ENCODE peak calls at places on chromosomes 16 and 17, in ten cellular contexts. S is AG10803; E is fibroblast of pulmonary artery; V is activated CD8-positive, alpha-beta T cell treated with anti-CD3 and anti-CD28 coated beads for 36 hours; G is glutamatergic neuron; N is WERI-Rb-1; M is Calu3; D is ascending aorta; A is IMR-90; I is cardiac fibroblast. Q is an unnamed sample.

GRCh38 chr17:1608676-1609075 is 20.0 kb downstream of the SLC43A2 start:
- DNase-seq in N (no peak), I (no peak), E (no peak), V (no peak), A (peak; percentile 33), G (no peak), M (no peak), D (no peak), S (no peak), Q (no peak)

GRCh38 chr17:41060052-41060604 is at the start of gene KRTAP2-3:
- DNase-seq in N (no peak), M (peak; percentile 90), E (peak; percentile 66), A (peak; percentile 97), I (peak; percentile 91), V (no peak), G (no peak), D (no peak), S (peak; percentile 99), Q (no peak)

GRCh38 chr17:81424613-81425017 is 29.4 kb downstream of the BAHCC1 start:
- DNase-seq in A (no peak), E (no peak), V (no peak), S (no peak), I (no peak), N (no peak), M (no peak), G (no peak), D (no peak), Q (no peak)

GRCh38 chr17:62809656-62810055 is 1.5 kb upstream of the MARCHF10 start:
- DNase-seq in V (no peak), I (peak; percentile 68), G (no peak), D (no peak), E (peak; percentile 55), S (peak; percentile 65), M (no peak), A (peak; percentile 61), N (no peak), Q (no peak)

GRCh38 chr16:86565644-86566511 is 751 bp upstream of the FOXC2 start:
- DNase-seq in S (no peak), E (no peak), D (peak; percentile 65), V (no peak), G (no peak), M (no peak), I (peak; percentile 62), N (no peak), A (no peak), Q (no peak)

GRCh38 chr16:3825103-3825502 is 55.4 kb downstream of the CREBBP start:
- DNase-seq in A (peak; percentile 45), G (no peak), E (peak; percentile 39), M (peak; percentile 19), V (peak; percentile 60), N (no peak), D (no peak), I (peak; percentile 54), S (peak; percentile 86), Q (no peak)

GRCh38 chr17:17435323-17435722 is 41.5 kb upstream of the MED9 start:
- DNase-seq in M (no peak), I (peak; percentile 84), G (no peak), D (no peak), S (peak; percentile 62), E (peak; percentile 58), N (no peak), V (no peak), A (peak; percentile 99), Q (no peak)

GRCh38 chr16:11836653-11837244 is 14.6 kb downstream of the RSL1D1 start:
- DNase-seq in N (no peak), S (peak; percentile 77), M (no peak), V (no peak), D (no peak), G (no peak), A (peak; percentile 87), E (peak; percentile 68), I (peak; percentile 84), Q (no peak)

GRCh38 chr16:81106826-81107503 is 10.8 kb upstream of the GCSH start:
- DNase-seq in N (no peak), G (no peak), E (peak; percentile 37), I (no peak), D (no peak), V (no peak), M (peak; percentile 43), S (peak; percentile 12), A (no peak), Q (no peak)

GRCh38 chr16:85200471-85201278 is 88.4 kb upstream of the CIBAR2 start:
- DNase-seq in M (peak; percentile 28), I (no peak), A (no peak), S (no peak), V (no peak), G (no peak), E (no peak), N (no peak), D (no peak), Q (no peak)

GRCh38 chr17:76134911-76135809 is 5.9 kb downstream of the FOXJ1 start:
- DNase-seq in N (no peak), D (no peak), S (no peak), I (no peak), A (no peak), M (no peak), V (peak; percentile 41), G (peak; percentile 12), E (no peak), Q (no peak)

DNA sequence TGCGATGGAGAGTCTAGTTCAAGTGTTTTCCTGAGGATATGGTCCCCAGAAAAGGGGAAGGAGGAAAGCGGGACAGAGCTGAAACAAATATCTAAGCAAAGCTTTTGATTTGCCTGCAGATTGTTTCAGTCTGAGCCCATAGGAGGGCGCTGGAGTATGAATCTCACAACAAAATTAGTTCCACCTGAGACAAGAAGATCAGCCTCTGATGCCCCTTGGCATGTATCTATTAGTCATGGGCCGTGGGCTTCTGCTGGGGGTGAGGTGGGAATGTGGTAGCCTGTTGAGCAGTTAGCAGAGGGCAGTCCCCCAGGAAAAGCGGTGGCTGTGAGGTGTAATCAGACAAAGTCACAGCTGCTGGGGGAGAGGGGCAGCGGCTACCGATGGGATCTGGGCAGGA is 446.9 kb downstream of the CA10 start:
- DNase-seq in S (no peak), D (no peak), A (no peak), G (no peak), V (no peak), E (no peak), I (no peak), N (peak; percentile 20), M (no peak), Q (no peak)
- TF ChIP-seq CTCF in S (no peak), D (no peak), A (no peak), G (no peak), V (no peak), E (no peak), I (no peak), N (peak; percentile 58), M (no peak), Q (no peak)

GRCh38 chr16:82636958-82637357 is 10.2 kb downstream of the CDH13 start:
- DNase-seq in N (no peak), G (no peak), S (no peak), A (no peak), I (no peak), V (no peak), M (no peak), E (no peak), D (no peak), Q (no peak)

GRCh38 chr16:82634955-82635610 is 8.3 kb downstream of the CDH13 start:
- DNase-seq in G (no peak), E (no peak), D (no peak), V (peak; percentile 21), I (no peak), A (no peak), M (no peak), N (no peak), S (no peak), Q (no peak)

GRCh38 chr16:82631701-82632685 is 5.2 kb downstream of the CDH13 start:
- DNase-seq in S (peak; percentile 52), M (no peak), E (no peak), G (no peak), D (peak; percentile 70), A (peak; percentile 33), I (no peak), V (peak; percentile 30), N (no peak), Q (no peak)

GRCh38 chr16:82636485-82636884 is 9.7 kb downstream of the CDH13 start:
- DNase-seq in G (no peak), A (no peak), V (no peak), S (no peak), D (no peak), E (no peak), N (no peak), M (no peak), I (no peak), Q (no peak)

DNA sequence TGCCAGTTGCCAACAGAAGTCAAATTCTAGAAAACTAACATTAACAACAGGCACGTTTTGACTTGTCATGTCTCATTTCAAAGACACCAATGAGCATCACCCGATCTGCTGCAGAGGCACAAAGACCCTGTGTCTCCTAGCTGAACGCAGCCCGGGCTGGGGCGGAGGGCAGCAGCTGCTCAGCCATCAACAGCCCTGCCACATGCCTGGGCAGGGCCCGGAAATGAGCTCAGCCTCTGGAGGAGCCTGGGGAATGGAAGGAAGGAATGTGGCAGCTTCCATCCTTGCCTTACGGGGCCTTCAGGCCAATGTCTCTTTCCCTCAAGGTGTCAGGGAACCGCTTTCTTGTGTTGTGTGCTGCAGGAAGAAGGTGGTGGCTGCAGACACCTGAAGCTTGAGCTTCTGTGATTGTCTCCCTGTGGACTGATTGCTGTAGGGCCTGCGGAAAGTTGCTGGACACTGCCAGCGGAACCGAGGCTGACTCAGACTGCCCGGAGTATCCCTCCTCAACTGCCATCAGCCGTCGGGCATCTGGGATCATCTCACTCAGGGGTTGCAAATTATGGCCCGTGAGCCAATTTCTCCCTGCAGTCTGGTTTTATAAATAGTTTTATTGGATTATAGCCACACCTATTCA is 7.3 kb downstream of the CDH13 start:
- DNase-seq in A (peak; percentile 46), I (peak; percentile 53), G (peak; percentile 72), D (peak; percentile 77), M (no peak), N (no peak), E (peak; percentile 62), S (peak; percentile 58), V (no peak), Q (no peak)
- TF ChIP-seq CTCF in A (no peak), I (no peak), G (no peak), D (no peak), M (no peak), N (no peak), E (no peak), S (no peak), V (no peak), Q (no peak)

DNA sequence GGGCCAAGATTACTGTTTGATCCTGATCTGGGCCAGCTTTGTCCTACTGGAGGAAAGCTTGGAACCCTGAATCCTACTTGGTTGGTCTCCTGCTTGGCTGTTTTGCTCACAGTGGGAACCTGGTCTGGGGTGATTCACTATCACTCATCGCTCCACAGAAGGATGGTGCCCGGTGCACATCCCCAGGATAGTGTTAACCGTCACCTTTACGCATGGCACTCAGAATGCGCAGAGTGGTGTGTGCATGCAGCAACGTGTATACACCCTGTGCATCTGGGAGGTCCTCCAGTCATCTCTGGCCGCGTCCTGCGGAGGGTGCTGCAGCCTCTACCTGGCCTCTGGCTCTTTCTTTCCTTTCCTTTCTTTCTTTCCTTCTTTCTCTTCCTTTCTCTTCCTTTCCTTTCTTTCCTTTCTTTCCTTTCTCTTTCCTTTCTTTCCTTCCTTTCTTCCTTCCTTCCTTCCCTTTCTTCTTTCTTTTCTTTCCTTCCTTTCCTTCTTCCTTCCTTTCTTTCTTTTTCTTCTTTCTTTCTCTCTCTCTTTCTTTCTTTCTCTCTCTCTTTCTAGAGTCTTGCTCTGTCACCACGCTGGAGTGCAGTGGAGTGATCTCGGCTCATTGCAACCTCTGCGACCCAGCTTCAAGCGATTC is 13.1 kb downstream of the SOCS3 start:
- DNase-seq in N (no peak), G (no peak), D (no peak), V (no peak), M (no peak), A (peak; percentile 43), S (no peak), I (no peak), E (no peak), Q (no peak)
- TF ChIP-seq CTCF in N (peak; percentile 57), G (no peak), D (no peak), V (no peak), M (no peak), A (no peak), S (no peak), I (no peak), E (no peak), Q (no peak)

GRCh38 chr17:56831364-56832095 is 2.2 kb downstream of the C17orf67 start:
- DNase-seq in M (no peak), I (no peak), D (no peak), S (no peak), A (no peak), E (no peak), V (no peak), N (no peak), G (no peak), Q (no peak)
- TF ChIP-seq CTCF in M (no peak), I (no peak), D (no peak), S (no peak), A (no peak), E (no peak), V (no peak), N (no peak), G (no peak), Q (no peak)